ENCODE peak calls at places on chromosomes 7 and 10, in seven cellular contexts. H, S, T, C, N, R and J are unnamed samples.

GRCh38 chr7:127667017-127667670 is 15.2 kb downstream of the SND1 start:
- DNase-seq in H (peak), S (no peak), T (no peak), C (no peak), N (no peak), R (peak), J (no peak)

GRCh38 chr10:54203426-54203825 is 597.6 kb downstream of the PCDH15 start:
- DNase-seq in H (no peak), S (no peak), T (no peak), C (no peak), N (no peak), R (no peak), J (no peak)

GRCh38 chr7:80922254-80923049 is 3.6 kb upstream of the SEMA3C start:
- DNase-seq in H (no peak), S (no peak), T (peak), C (no peak), N (no peak), R (no peak), J (no peak)

GRCh38 chr10:102542800-102543418 is 39.1 kb downstream of the SUFU start:
- DNase-seq in H (peak), S (no peak), T (no peak), C (no peak), N (no peak), R (no peak), J (no peak)

GRCh38 chr10:114347791-114348190 is 56.5 kb downstream of the AFAP1L2 start:
- DNase-seq in H (no peak), S (no peak), T (no peak), C (no peak), N (no peak), R (no peak), J (no peak)

GRCh38 chr7:124784879-124785818 is 19.6 kb upstream of the GPR37 start:
- DNase-seq in H (peak), S (peak), T (peak), C (peak), N (no peak), R (peak), J (no peak)

GRCh38 chr7:124698964-124699363 is 66.6 kb downstream of the GPR37 start:
- DNase-seq in H (no peak), S (peak), T (no peak), C (no peak), N (no peak), R (no peak), J (no peak)

GRCh38 chr7:1096156-1097119 is 8.5 kb downstream of the GPER1 start:
- DNase-seq in H (no peak), S (no peak), T (no peak), C (no peak), N (peak), R (no peak), J (peak)

GRCh38 chr7:51031791-51032484 is 249.2 kb upstream of the GRB10 start:
- DNase-seq in H (no peak), S (no peak), T (no peak), C (no peak), N (no peak), R (no peak), J (no peak)

GRCh38 chr10:119139464-119140067 is 25.9 kb downstream of the SFXN4 start:
- DNase-seq in H (no peak), S (no peak), T (peak), C (no peak), N (no peak), R (peak), J (peak)

GRCh38 chr10:132654708-132655661 is 117.4 kb downstream of the INPP5A start:
- DNase-seq in H (no peak), S (peak), T (peak), C (no peak), N (peak), R (peak), J (peak)

GRCh38 chr7:151313857-151314256 is 27.8 kb upstream of the NUB1 start:
- DNase-seq in H (peak), S (no peak), T (peak), C (peak), N (peak), R (no peak), J (no peak)

GRCh38 chr7:42315096-42315495 is 78.1 kb upstream of the GLI3 start:
- DNase-seq in H (no peak), S (no peak), T (no peak), C (no peak), N (no peak), R (no peak), J (no peak)
- H3K27ac ChIP-seq in H (peak), S (no peak), T (no peak), C (no peak), N (no peak), R (no peak), J (no peak)

GRCh38 chr10:35707642-35708425 is 65.7 kb upstream of the FZD8 start:
- DNase-seq in H (no peak), S (no peak), T (no peak), C (no peak), N (no peak), R (no peak), J (no peak)
- H3K27ac ChIP-seq in H (no peak), S (no peak), T (no peak), C (no peak), N (no peak), R (no peak), J (no peak)

GRCh38 chr7:121006731-121007315 is 18.3 kb downstream of the CPED1 start:
- DNase-seq in H (no peak), S (no peak), T (no peak), C (no peak), N (no peak), R (peak), J (no peak)

GRCh38 chr7:121003986-121004685 is 15.6 kb downstream of the CPED1 start:
- DNase-seq in H (no peak), S (no peak), T (no peak), C (peak), N (no peak), R (no peak), J (no peak)

GRCh38 chr7:121002755-121003114 is 14.2 kb downstream of the CPED1 start:
- DNase-seq in H (peak), S (no peak), T (no peak), C (no peak), N (no peak), R (no peak), J (no peak)

GRCh38 chr7:121001932-121002754 is 13.6 kb downstream of the CPED1 start:
- DNase-seq in H (no peak), S (no peak), T (no peak), C (no peak), N (no peak), R (peak), J (no peak)

GRCh38 chr7:121005996-121006565 is 17.6 kb downstream of the CPED1 start:
- DNase-seq in H (no peak), S (no peak), T (no peak), C (no peak), N (no peak), R (no peak), J (no peak)
- H3K27ac ChIP-seq in H (no peak), S (no peak), T (peak), C (no peak), N (no peak), R (no peak), J (peak)

DNA sequence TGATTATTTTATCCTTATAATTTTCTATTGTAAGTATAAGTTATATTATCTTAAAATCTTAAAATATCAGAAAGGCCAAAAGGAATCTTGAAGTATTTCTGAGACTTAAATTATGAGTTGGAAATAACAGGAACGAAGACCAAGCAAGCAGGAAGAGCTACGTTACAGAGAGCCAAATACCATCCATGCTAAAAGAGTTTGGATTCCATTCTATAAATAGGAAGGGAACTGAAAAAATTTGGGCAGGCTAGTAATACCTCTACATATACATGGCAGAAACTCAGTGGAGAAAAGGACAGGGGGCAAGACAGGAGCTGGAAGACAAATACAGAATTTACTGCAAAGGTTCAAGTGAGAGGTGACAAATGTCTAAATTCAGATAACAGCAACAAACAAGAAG is 16.7 kb downstream of the ITGB1 start:
- DNase-seq in H (no peak), S (peak), T (no peak), C (no peak), N (no peak), R (no peak), J (no peak)
- H3K27ac ChIP-seq in H (no peak), S (peak), T (no peak), C (no peak), N (no peak), R (no peak), J (peak)

GRCh38 chr7:79240413-79240812 is 213.1 kb downstream of the MAGI2 start:
- DNase-seq in H (no peak), S (no peak), T (no peak), C (no peak), N (no peak), R (no peak), J (no peak)
- H3K27ac ChIP-seq in H (no peak), S (no peak), T (no peak), C (no peak), N (no peak), R (no peak), J (no peak)

DNA sequence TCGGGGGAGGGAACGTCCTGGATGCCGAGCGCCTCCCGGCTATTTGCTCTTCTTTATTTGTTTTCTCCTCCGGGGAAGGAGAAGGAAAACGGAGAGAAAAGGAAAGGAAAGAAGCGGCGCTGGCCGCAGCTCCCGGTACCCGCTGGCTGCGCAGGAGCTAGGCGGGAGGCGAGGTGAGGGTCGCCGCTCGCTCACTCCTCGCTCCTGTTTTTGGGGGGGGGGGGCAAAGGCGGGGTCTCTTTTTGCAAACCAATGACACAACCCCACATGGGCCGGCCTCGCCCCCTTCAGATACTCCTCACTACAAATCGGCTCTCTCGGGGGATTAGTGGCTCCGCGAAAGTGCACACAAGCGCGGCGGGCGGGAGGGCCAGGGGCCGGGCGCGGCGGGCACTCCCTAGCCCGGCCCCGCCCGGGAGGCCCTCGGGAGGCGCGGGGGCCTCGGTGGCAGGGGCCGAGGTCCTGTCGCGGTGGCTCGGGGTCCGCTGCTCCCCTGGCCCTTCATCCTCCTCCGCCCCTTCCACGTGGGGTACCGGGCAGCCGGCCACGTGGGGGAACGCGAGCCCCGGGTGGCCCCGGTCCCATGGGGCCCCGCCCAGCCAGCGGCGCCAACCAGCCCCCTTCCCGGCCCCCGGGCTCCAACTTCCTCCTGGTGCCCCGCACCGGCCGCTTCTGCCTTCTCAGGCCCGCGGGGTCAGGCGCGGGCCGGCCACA is 650 bp upstream of the CTBP2 start:
- DNase-seq in H (peak), S (peak), T (peak), C (peak), N (peak), R (peak), J (peak)
- H3K27ac ChIP-seq in H (peak), S (peak), T (peak), C (peak), N (peak), R (peak), J (peak)

GRCh38 chr10:76396126-76396525 is 964.7 kb downstream of the LRMDA start:
- DNase-seq in H (peak), S (no peak), T (no peak), C (no peak), N (no peak), R (no peak), J (no peak)

GRCh38 chr10:76397957-76398665 is 966.7 kb downstream of the LRMDA start:
- DNase-seq in H (peak), S (no peak), T (no peak), C (peak), N (no peak), R (no peak), J (no peak)

GRCh38 chr10:76394707-76395042 is 963.3 kb downstream of the LRMDA start:
- DNase-seq in H (no peak), S (no peak), T (no peak), C (no peak), N (no peak), R (no peak), J (no peak)

GRCh38 chr10:76399216-76399615 is 967.8 kb downstream of the LRMDA start:
- DNase-seq in H (no peak), S (no peak), T (no peak), C (no peak), N (no peak), R (no peak), J (no peak)

DNA sequence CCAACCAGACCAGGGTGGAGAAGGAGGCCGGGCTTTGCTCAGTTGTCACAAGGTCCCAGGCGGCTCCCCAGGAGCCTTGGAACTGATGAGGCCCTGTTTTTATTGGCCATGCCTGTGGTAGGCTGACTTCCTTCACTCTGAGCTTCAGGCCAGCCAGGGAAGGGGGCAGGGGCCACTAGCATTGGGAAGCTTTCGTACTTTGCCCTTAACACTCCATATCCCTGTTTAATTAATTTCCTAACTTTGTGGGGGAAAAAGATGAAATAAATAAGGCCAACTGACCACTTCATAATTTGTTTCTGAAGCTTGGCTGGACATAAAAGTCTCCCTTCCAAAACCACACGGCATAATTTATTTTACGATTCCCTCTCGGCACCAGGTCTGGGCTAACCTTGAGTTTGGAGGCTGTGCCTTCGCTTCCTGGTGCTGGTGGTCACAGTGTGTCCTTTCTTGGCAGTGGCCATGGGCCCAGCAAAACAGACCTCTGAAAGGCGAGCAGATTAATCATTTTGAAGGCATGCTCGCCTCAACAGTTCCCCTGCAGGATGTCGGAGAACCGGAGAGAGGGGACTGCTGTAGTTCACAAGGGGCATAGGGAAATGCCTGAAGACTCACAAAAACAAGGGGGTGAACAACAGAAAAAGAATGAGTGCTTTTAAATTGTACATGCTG is 965.9 kb downstream of the LRMDA start:
- DNase-seq in H (peak), S (no peak), T (no peak), C (peak), N (peak), R (no peak), J (no peak)
- H3K27ac ChIP-seq in H (peak), S (no peak), T (no peak), C (peak), N (no peak), R (no peak), J (no peak)